ENCODE peak calls at places on chromosome X, in five cellular contexts. Q is WTC11; X is stimulated activated CD8-positive, alpha-beta memory T cell treated with anti-CD3 and anti-CD28 coated beads, Interleukin-15, amount 100 ng/mL, for 48 hours; B is B cell; O is choroid plexus epithelial cell. T is an unnamed sample.

GRCh38 chrX:46642145-46642544 is 68.6 kb downstream of the CHST7 start:
- DNase-seq in Q (no peak), X (no peak), B (no peak), O (peak), T (no peak)

GRCh38 chrX:132692066-132692465 is 203.2 kb upstream of the MBNL3 start:
- DNase-seq in Q (no peak), X (no peak), B (no peak), O (no peak), T (no peak)

GRCh38 chrX:37314526-37314925 is 34.6 kb upstream of the PRRG1 start:
- DNase-seq in Q (no peak), X (no peak), B (no peak), O (peak), T (no peak)

GRCh38 chrX:118423558-118423957 is 72.1 kb upstream of the DOCK11 start:
- DNase-seq in Q (no peak), X (no peak), B (no peak), O (no peak), T (no peak)

GRCh38 chrX:69179380-69179911 is 14.2 kb upstream of the PJA1 start:
- DNase-seq in Q (peak), X (no peak), B (no peak), O (no peak), T (no peak)

GRCh38 chrX:72094894-72095293 is 36.8 kb downstream of the RTL5 start:
- DNase-seq in Q (no peak), X (no peak), B (peak), O (peak), T (no peak)

GRCh38 chrX:43970528-43970927 is 2.7 kb downstream of the NDP start:
- DNase-seq in Q (no peak), X (no peak), B (no peak), O (no peak), T (no peak)

GRCh38 chrX:72569786-72570185 is 2.9 kb downstream of the HDAC8 start:
- DNase-seq in Q (no peak), X (peak), B (no peak), O (peak), T (no peak)

GRCh38 chrX:46582964-46583363 is 9.4 kb downstream of the CHST7 start:
- DNase-seq in Q (no peak), X (no peak), B (no peak), O (peak), T (no peak)

GRCh38 chrX:15441464-15441863 is 51.7 kb downstream of the PIR start:
- DNase-seq in Q (no peak), X (no peak), B (no peak), O (no peak), T (no peak)

GRCh38 chrX:9610774-9611392 is 146.0 kb downstream of the TBL1X start:
- DNase-seq in Q (no peak), X (no peak), B (no peak), O (peak), T (no peak)

GRCh38 chrX:123736333-123736921 is 3.6 kb upstream of the THOC2 start:
- DNase-seq in Q (no peak), X (no peak), B (no peak), O (peak), T (no peak)

GRCh38 chrX:131724292-131724691 is 180.4 kb downstream of the OR13H1 start:
- DNase-seq in Q (no peak), X (no peak), B (no peak), O (no peak), T (no peak)

GRCh38 chrX:136711147-136711546 is 63.2 kb downstream of the CD40LG start:
- DNase-seq in Q (peak), X (no peak), B (peak), O (peak), T (no peak)